ENCODE peak calls at places on chromosome 11, in nine cellular contexts. F, U, A, D, I, L, R, O and S are unnamed samples. For H3K4me1, the result is how much of the 10 kb centered on the place peaks cover.

GRCh38 chr11:20337526-20338154 is 25.9 kb upstream of the HTATIP2 start:
- DNase-seq in R (no peak), O (no peak), I (no peak), F (no peak), L (no peak), D (no peak), U (peak), A (no peak), S (peak)

GRCh38 chr11:101759771-101760450 is 154.9 kb upstream of the CEP126 start:
- DNase-seq in R (no peak), O (no peak), I (no peak), D (no peak), U (peak), A (no peak), L (no peak), F (no peak), S (no peak)

GRCh38 chr11:47514825-47515647 is 37.9 kb downstream of the CELF1 start:
- DNase-seq in U (no peak), D (peak), F (no peak), L (no peak), R (no peak), O (no peak), A (no peak), I (no peak), S (peak)

GRCh38 chr11:102421262-102421661 is 31.3 kb downstream of the TMEM123 start:
- DNase-seq in R (no peak), A (no peak), D (no peak), O (no peak), I (no peak), U (no peak), L (no peak), F (no peak), S (no peak)

GRCh38 chr11:24386551-24387404 is 110.1 kb upstream of the LUZP2 start:
- DNase-seq in I (no peak), R (no peak), F (no peak), A (no peak), U (no peak), O (no peak), D (no peak), L (no peak), S (peak)

GRCh38 chr11:103659743-103660142 is 376.7 kb upstream of the DDI1 start:
- DNase-seq in O (no peak), U (no peak), D (no peak), A (no peak), L (no peak), I (no peak), F (no peak), R (no peak), S (no peak)

GRCh38 chr11:121589946-121590537 is 137.3 kb upstream of the SORL1-AS1 start:
- DNase-seq in R (no peak), A (no peak), I (no peak), D (no peak), F (no peak), L (no peak), O (no peak), U (no peak), S (no peak)

GRCh38 chr11:68870470-68870869 is 28.8 kb upstream of the CPT1A start:
- DNase-seq in O (no peak), A (no peak), D (no peak), U (no peak), F (no peak), R (no peak), L (no peak), I (no peak), S (no peak)

GRCh38 chr11:35182317-35182939 is 43.5 kb downstream of the CD44 start:
- DNase-seq in D (no peak), L (no peak), O (peak), A (no peak), U (no peak), R (no peak), F (no peak), I (no peak), S (no peak)

GRCh38 chr11:110261195-110262140 is 34.9 kb downstream of the RDX start:
- DNase-seq in I (no peak), F (no peak), L (no peak), A (no peak), D (no peak), R (no peak), O (no peak), U (no peak), S (no peak)

GRCh38 chr11:86869966-86870570 is 69.7 kb downstream of the PRSS23 start:
- DNase-seq in U (peak), F (peak), I (peak), A (peak), L (peak), D (peak), R (peak), O (no peak), S (peak)

GRCh38 chr11:65298655-65299179 is 15.9 kb upstream of the CDC42EP2 start:
- DNase-seq in F (peak), D (peak), O (no peak), I (peak), A (no peak), U (no peak), R (no peak), L (no peak), S (no peak)

GRCh38 chr11:33692013-33692504 is 8.6 kb downstream of the C11orf91 start:
- DNase-seq in F (peak), U (peak), D (no peak), O (peak), R (no peak), I (peak), L (peak), A (no peak), S (peak)

GRCh38 chr11:94885133-94885532 is 88.2 kb downstream of the CWC15 start:
- DNase-seq in R (no peak), I (no peak), F (no peak), U (no peak), A (no peak), L (no peak), O (peak), D (no peak), S (peak)

GRCh38 chr11:75547617-75548054 is 14.4 kb upstream of the SERPINH1 start:
- DNase-seq in O (peak), I (peak), A (peak), D (peak), U (no peak), R (peak), L (peak), F (peak), S (no peak)

GRCh38 chr11:120327311-120327710 is 2.2 kb downstream of the TLCD5 start:
- DNase-seq in L (no peak), O (no peak), F (no peak), R (no peak), U (no peak), D (no peak), I (no peak), A (no peak), S (no peak)

GRCh38 chr11:130383363-130384168 is 44.8 kb downstream of the ADAMTS8 start:
- DNase-seq in A (no peak), O (peak), L (no peak), F (peak), D (no peak), I (no peak), U (no peak), R (no peak), S (peak)

GRCh38 chr11:26801601-26802000 is 79.7 kb upstream of the SLC5A12 start:
- DNase-seq in R (no peak), F (no peak), I (no peak), A (no peak), L (no peak), D (no peak), U (no peak), O (no peak), S (no peak)

GRCh38 chr11:111206472-111206871 is 39.1 kb upstream of the POU2AF2 start:
- DNase-seq in U (no peak), O (peak), L (no peak), R (no peak), I (no peak), F (no peak), A (no peak), D (no peak), S (peak)

GRCh38 chr11:79440451-79441158 is at the start of gene TENM4:
- DNase-seq in L (no peak), R (no peak), U (no peak), F (peak), O (no peak), A (no peak), I (peak), D (peak), S (peak)

GRCh38 chr11:104529213-104529612 is 365.3 kb upstream of the PDGFD start:
- DNase-seq in A (no peak), U (no peak), I (no peak), O (no peak), D (no peak), F (no peak), R (no peak), L (no peak), S (no peak)

GRCh38 chr11:16280256-16280682 is 76.1 kb downstream of the SOX6 start:
- DNase-seq in A (no peak), D (no peak), L (no peak), O (no peak), U (no peak), I (no peak), F (peak), R (no peak), S (peak)

GRCh38 chr11:35250631-35251030 is 111.7 kb downstream of the CD44 start:
- DNase-seq in O (no peak), L (no peak), I (no peak), D (no peak), F (no peak), U (no peak), R (no peak), A (no peak), S (no peak)

GRCh38 chr11:43278302-43278956 is 33.4 kb upstream of the API5 start:
- DNase-seq in O (peak), F (no peak), R (no peak), D (no peak), L (no peak), I (no peak), U (peak), A (no peak), S (peak)
- H3K4me1 ChIP-seq in O (under half), F (under half), R (under half), D (under half), L (under half), I (under half), U (under half), A (under half), S (under half)

GRCh38 chr11:59173964-59174663 is 2.2 kb downstream of the DTX4 start:
- DNase-seq in U (no peak), F (no peak), L (peak), A (no peak), R (peak), I (peak), O (peak), D (no peak), S (peak)
- TF ChIP-seq CTCF in U (no peak), F (no peak), L (no peak), A (no peak), R (no peak), I (no peak), O (no peak), D (no peak), S (no peak)

GRCh38 chr11:90219438-90219837 is 3.4 kb downstream of the CHORDC1 start:
- DNase-seq in F (no peak), R (no peak), I (no peak), D (no peak), L (no peak), U (no peak), O (no peak), A (no peak), S (no peak)

GRCh38 chr11:90222152-90222458 is 744 bp downstream of the CHORDC1 start:
- DNase-seq in F (no peak), D (no peak), U (no peak), R (no peak), I (no peak), L (no peak), A (no peak), O (no peak), S (no peak)

GRCh38 chr11:90222459-90223247 is at the start of gene CHORDC1:
- DNase-seq in A (peak), L (peak), O (peak), D (peak), R (peak), F (peak), U (peak), I (peak), S (peak)

GRCh38 chr11:90220391-90220790 is 2.5 kb downstream of the CHORDC1 start:
- DNase-seq in A (no peak), L (no peak), I (no peak), O (peak), D (peak), F (no peak), U (no peak), R (no peak), S (peak)

DNA sequence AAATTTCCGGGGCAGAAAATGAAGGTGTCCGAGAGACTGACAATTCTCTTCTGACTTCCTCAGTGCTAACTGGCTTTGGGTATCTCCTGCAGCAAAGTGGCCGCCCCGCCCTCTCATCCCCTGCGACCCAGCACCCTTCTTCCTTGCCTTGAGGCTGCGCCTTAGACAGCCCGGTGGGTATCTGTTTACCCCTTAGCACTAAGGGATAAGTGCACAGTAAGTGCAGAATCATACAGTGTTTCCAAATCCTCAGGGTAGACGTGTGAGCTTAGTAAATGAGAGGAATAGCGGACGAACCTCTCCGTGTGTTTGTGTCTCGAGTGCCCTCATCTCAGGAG is 368 bp upstream of the CHORDC1 start:
- DNase-seq in R (no peak), O (no peak), I (no peak), A (no peak), U (no peak), D (no peak), F (no peak), L (no peak), S (no peak)
- H3K4me3 ChIP-seq in R (peak), O (peak), I (peak), A (peak), U (peak), D (peak), F (peak), L (peak), S (peak)

GRCh38 chr11:3159296-3160190 is 5.6 kb downstream of the OSBPL5 start:
- DNase-seq in R (no peak), I (peak), U (no peak), A (no peak), L (peak), O (no peak), D (peak), F (peak), S (no peak)
- H3K4me1 ChIP-seq in R (under half), I (under half), U (half or more), A (under half), L (under half), O (under half), D (under half), F (half or more), S (under half)

DNA sequence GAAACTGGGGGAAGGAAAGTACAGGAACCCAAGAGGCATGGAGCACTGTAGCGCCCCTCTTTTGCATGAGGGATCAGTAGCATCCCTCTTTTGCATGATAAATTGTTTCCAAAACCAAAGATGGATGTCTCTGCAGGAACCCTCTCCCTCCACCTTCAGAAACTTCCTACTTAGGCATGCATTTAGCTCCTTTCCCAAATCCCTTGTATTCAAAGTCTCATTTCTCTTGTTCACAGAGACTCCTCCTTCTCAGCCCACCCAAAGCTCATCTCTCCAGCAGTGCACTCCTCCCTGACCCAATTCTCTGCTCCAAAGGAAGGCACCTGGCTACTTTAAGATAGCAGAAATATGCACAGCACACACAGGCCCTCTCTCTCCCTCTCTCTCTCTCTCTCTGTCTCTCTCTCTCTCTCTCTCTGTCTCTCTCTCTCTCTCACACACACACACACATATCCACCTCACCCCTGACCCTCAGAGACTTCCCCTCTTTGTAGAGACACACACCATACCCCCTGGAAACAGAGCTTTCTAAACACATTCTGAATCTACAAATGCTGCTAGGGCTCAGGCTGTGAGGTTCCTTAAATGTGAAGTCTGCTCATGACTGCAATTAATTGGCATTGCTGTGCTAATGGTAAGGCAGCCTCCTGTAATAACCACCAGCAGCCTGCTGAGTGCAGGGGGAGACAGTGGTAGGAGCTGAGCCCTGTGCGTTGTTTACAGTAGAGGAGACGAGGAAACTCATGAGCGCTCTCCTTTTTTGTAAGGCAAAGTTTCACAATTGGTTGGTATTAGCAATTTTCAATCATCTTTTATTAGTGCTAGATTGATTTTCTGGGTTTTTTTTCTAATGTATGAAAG is 519.6 kb downstream of the NTM start:
- DNase-seq in R (no peak), F (no peak), L (no peak), I (no peak), O (no peak), D (no peak), U (no peak), A (no peak), S (no peak)
- TF ChIP-seq CTCF in R (no peak), F (no peak), L (no peak), I (no peak), O (no peak), D (no peak), U (no peak), A (no peak), S (no peak)

DNA sequence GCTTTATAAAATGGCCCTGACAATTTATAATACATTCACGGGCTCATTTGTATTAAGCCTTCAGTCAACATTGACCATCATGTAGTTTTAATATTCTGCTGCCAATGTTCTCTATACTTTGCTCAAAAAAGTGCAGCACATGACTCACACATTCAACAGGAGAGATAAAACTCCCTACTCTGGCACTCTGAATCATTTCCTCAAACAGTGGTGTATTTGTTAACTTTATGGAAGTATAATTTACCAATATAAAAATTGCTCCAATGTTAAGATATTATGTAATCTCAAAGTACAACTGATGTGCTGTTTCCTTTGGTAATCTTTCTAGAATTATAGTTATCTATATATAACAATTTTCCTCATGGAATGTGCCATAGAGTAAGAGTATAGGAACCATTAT is 39.9 kb downstream of the MAML2 start:
- DNase-seq in R (no peak), I (no peak), A (no peak), O (peak), U (no peak), F (no peak), D (no peak), L (no peak), S (peak)
- H3K4me3 ChIP-seq in R (no peak), I (no peak), A (no peak), O (peak), U (no peak), F (no peak), D (no peak), L (no peak), S (no peak)